ENCODE peak calls at places on chromosomes 6 and 20, in nine cellular contexts. One of them, this sample, is unnamed. For H3K36me3, the result is how much of the 10 kb centered on the place peaks cover.

GRCh38 chr20:60228255-60228654 is 270.0 kb downstream of the CDH26 start:
- DNase-seq in CD8-positive, alpha-beta T cell: no peak
- DNase-seq in uterus: no peak
- DNase-seq in stomach: no peak
- DNase-seq in fibroblast of lung: no peak
- DNase-seq in brain microvascular endothelial cell: no peak
- DNase-seq in cardiac muscle cell: no peak
- DNase-seq in heart right ventricle: no peak
- DNase-seq in esophagus squamous epithelium: no peak
- DNase-seq in this sample: no peak

GRCh38 chr20:50339196-50339901 is 148.7 kb downstream of the CEBPB start:
- DNase-seq in heart right ventricle: no peak
- DNase-seq in esophagus squamous epithelium: no peak
- DNase-seq in stomach: no peak
- DNase-seq in cardiac muscle cell: peak
- DNase-seq in brain microvascular endothelial cell: no peak
- DNase-seq in CD8-positive, alpha-beta T cell: no peak
- DNase-seq in fibroblast of lung: peak
- DNase-seq in uterus: peak
- DNase-seq in this sample: peak

GRCh38 chr6:88380083-88380482 is 213.9 kb upstream of the CNR1 start:
- DNase-seq in uterus: peak
- DNase-seq in stomach: no peak
- DNase-seq in heart right ventricle: peak
- DNase-seq in cardiac muscle cell: peak
- DNase-seq in fibroblast of lung: peak
- DNase-seq in esophagus squamous epithelium: no peak
- DNase-seq in brain microvascular endothelial cell: peak
- DNase-seq in CD8-positive, alpha-beta T cell: no peak
- DNase-seq in this sample: no peak

GRCh38 chr20:43925215-43925614 is 10.6 kb downstream of the TOX2 start:
- DNase-seq in brain microvascular endothelial cell: no peak
- DNase-seq in CD8-positive, alpha-beta T cell: peak
- DNase-seq in cardiac muscle cell: no peak
- DNase-seq in fibroblast of lung: no peak
- DNase-seq in stomach: no peak
- DNase-seq in esophagus squamous epithelium: no peak
- DNase-seq in heart right ventricle: no peak
- DNase-seq in uterus: no peak
- DNase-seq in this sample: no peak

GRCh38 chr6:36840471-36841461 is 1.5 kb upstream of the CPNE5 start:
- DNase-seq in esophagus squamous epithelium: no peak
- DNase-seq in brain microvascular endothelial cell: no peak
- DNase-seq in stomach: no peak
- DNase-seq in uterus: peak
- DNase-seq in cardiac muscle cell: peak
- DNase-seq in CD8-positive, alpha-beta T cell: peak
- DNase-seq in fibroblast of lung: no peak
- DNase-seq in heart right ventricle: peak
- DNase-seq in this sample: no peak

GRCh38 chr6:17762651-17763050 is 55.9 kb upstream of the NUP153 start:
- DNase-seq in stomach: no peak
- DNase-seq in cardiac muscle cell: no peak
- DNase-seq in CD8-positive, alpha-beta T cell: no peak
- DNase-seq in fibroblast of lung: no peak
- DNase-seq in heart right ventricle: no peak
- DNase-seq in uterus: no peak
- DNase-seq in brain microvascular endothelial cell: no peak
- DNase-seq in esophagus squamous epithelium: no peak
- DNase-seq in this sample: no peak

GRCh38 chr6:27545271-27546046 is 72.6 kb upstream of the ZNF184 start:
- DNase-seq in fibroblast of lung: peak
- DNase-seq in uterus: no peak
- DNase-seq in heart right ventricle: no peak
- DNase-seq in CD8-positive, alpha-beta T cell: no peak
- DNase-seq in brain microvascular endothelial cell: peak
- DNase-seq in cardiac muscle cell: peak
- DNase-seq in stomach: no peak
- DNase-seq in esophagus squamous epithelium: no peak
- DNase-seq in this sample: no peak

GRCh38 chr20:58310291-58310782 is 822 bp downstream of the RAB22A start:
- DNase-seq in CD8-positive, alpha-beta T cell: no peak
- DNase-seq in cardiac muscle cell: no peak
- DNase-seq in stomach: no peak
- DNase-seq in fibroblast of lung: peak
- DNase-seq in heart right ventricle: no peak
- DNase-seq in brain microvascular endothelial cell: no peak
- DNase-seq in uterus: no peak
- DNase-seq in esophagus squamous epithelium: no peak
- DNase-seq in this sample: no peak

GRCh38 chr6:107124934-107125348 is 9.6 kb upstream of the BEND3 start:
- DNase-seq in brain microvascular endothelial cell: no peak
- DNase-seq in cardiac muscle cell: no peak
- DNase-seq in CD8-positive, alpha-beta T cell: no peak
- DNase-seq in fibroblast of lung: no peak
- DNase-seq in uterus: no peak
- DNase-seq in esophagus squamous epithelium: no peak
- DNase-seq in heart right ventricle: no peak
- DNase-seq in stomach: no peak
- DNase-seq in this sample: no peak

GRCh38 chr6:117547688-117548621 is 54.4 kb downstream of the GOPC start:
- DNase-seq in CD8-positive, alpha-beta T cell: peak
- DNase-seq in heart right ventricle: peak
- DNase-seq in stomach: peak
- DNase-seq in cardiac muscle cell: peak
- DNase-seq in fibroblast of lung: peak
- DNase-seq in uterus: peak
- DNase-seq in esophagus squamous epithelium: no peak
- DNase-seq in brain microvascular endothelial cell: peak
- DNase-seq in this sample: no peak

GRCh38 chr20:25236450-25237304 is 11.2 kb upstream of the PYGB start:
- DNase-seq in stomach: no peak
- DNase-seq in CD8-positive, alpha-beta T cell: no peak
- DNase-seq in brain microvascular endothelial cell: no peak
- DNase-seq in heart right ventricle: no peak
- DNase-seq in esophagus squamous epithelium: no peak
- DNase-seq in uterus: no peak
- DNase-seq in cardiac muscle cell: no peak
- DNase-seq in fibroblast of lung: no peak
- DNase-seq in this sample: no peak

GRCh38 chr6:126312013-126312665 is 27.8 kb upstream of the CENPW start:
- DNase-seq in heart right ventricle: no peak
- DNase-seq in CD8-positive, alpha-beta T cell: no peak
- DNase-seq in esophagus squamous epithelium: no peak
- DNase-seq in uterus: no peak
- DNase-seq in cardiac muscle cell: peak
- DNase-seq in brain microvascular endothelial cell: no peak
- DNase-seq in fibroblast of lung: peak
- DNase-seq in stomach: no peak
- DNase-seq in this sample: no peak

GRCh38 chr6:33929575-33930288 is 125.9 kb upstream of the MLN start:
- DNase-seq in fibroblast of lung: no peak
- DNase-seq in cardiac muscle cell: no peak
- DNase-seq in uterus: no peak
- DNase-seq in brain microvascular endothelial cell: no peak
- DNase-seq in stomach: no peak
- DNase-seq in CD8-positive, alpha-beta T cell: no peak
- DNase-seq in esophagus squamous epithelium: no peak
- DNase-seq in heart right ventricle: peak
- DNase-seq in this sample: no peak

GRCh38 chr6:144935181-144935580 is 650.0 kb downstream of the UTRN start:
- DNase-seq in brain microvascular endothelial cell: no peak
- DNase-seq in uterus: no peak
- DNase-seq in heart right ventricle: no peak
- DNase-seq in stomach: no peak
- DNase-seq in CD8-positive, alpha-beta T cell: no peak
- DNase-seq in cardiac muscle cell: no peak
- DNase-seq in fibroblast of lung: no peak
- DNase-seq in esophagus squamous epithelium: no peak
- DNase-seq in this sample: no peak

GRCh38 chr6:42404494-42404893 is 47.2 kb downstream of the TRERF1 start:
- DNase-seq in CD8-positive, alpha-beta T cell: peak
- DNase-seq in brain microvascular endothelial cell: peak
- DNase-seq in fibroblast of lung: peak
- DNase-seq in esophagus squamous epithelium: no peak
- DNase-seq in heart right ventricle: no peak
- DNase-seq in uterus: peak
- DNase-seq in stomach: peak
- DNase-seq in cardiac muscle cell: peak
- DNase-seq in this sample: peak

GRCh38 chr6:31744422-31744821 is 4.6 kb downstream of the MSH5 start:
- DNase-seq in stomach: no peak
- DNase-seq in uterus: no peak
- DNase-seq in heart right ventricle: no peak
- DNase-seq in cardiac muscle cell: no peak
- DNase-seq in fibroblast of lung: no peak
- DNase-seq in esophagus squamous epithelium: no peak
- DNase-seq in CD8-positive, alpha-beta T cell: no peak
- DNase-seq in brain microvascular endothelial cell: no peak
- DNase-seq in this sample: no peak
- H3K36me3 ChIP-seq in stomach: under half
- H3K36me3 ChIP-seq in uterus: under half
- H3K36me3 ChIP-seq in heart right ventricle: under half
- H3K36me3 ChIP-seq in cardiac muscle cell: under half
- H3K36me3 ChIP-seq in fibroblast of lung: under half
- H3K36me3 ChIP-seq in esophagus squamous epithelium: under half
- H3K36me3 ChIP-seq in CD8-positive, alpha-beta T cell: under half
- H3K36me3 ChIP-seq in brain microvascular endothelial cell: under half
- H3K36me3 ChIP-seq in this sample: under half

GRCh38 chr6:1612902-1613301 is 3.2 kb downstream of the FOXC1 start:
- DNase-seq in CD8-positive, alpha-beta T cell: no peak
- DNase-seq in esophagus squamous epithelium: no peak
- DNase-seq in fibroblast of lung: peak
- DNase-seq in heart right ventricle: no peak
- DNase-seq in brain microvascular endothelial cell: peak
- DNase-seq in uterus: no peak
- DNase-seq in cardiac muscle cell: peak
- DNase-seq in stomach: no peak
- DNase-seq in this sample: no peak
- H3K4me3 ChIP-seq in CD8-positive, alpha-beta T cell: no peak
- H3K4me3 ChIP-seq in esophagus squamous epithelium: peak
- H3K4me3 ChIP-seq in fibroblast of lung: peak
- H3K4me3 ChIP-seq in heart right ventricle: peak
- H3K4me3 ChIP-seq in brain microvascular endothelial cell: peak
- H3K4me3 ChIP-seq in uterus: no peak
- H3K4me3 ChIP-seq in cardiac muscle cell: peak
- H3K4me3 ChIP-seq in stomach: no peak
- H3K4me3 ChIP-seq in this sample: peak

GRCh38 chr6:159756508-159756907 is 5.3 kb upstream of the ACAT2 start:
- DNase-seq in CD8-positive, alpha-beta T cell: no peak
- DNase-seq in heart right ventricle: no peak
- DNase-seq in uterus: no peak
- DNase-seq in cardiac muscle cell: no peak
- DNase-seq in brain microvascular endothelial cell: no peak
- DNase-seq in esophagus squamous epithelium: no peak
- DNase-seq in fibroblast of lung: no peak
- DNase-seq in stomach: no peak
- DNase-seq in this sample: no peak

GRCh38 chr6:159761135-159761872 is 541 bp upstream of the ACAT2 start:
- DNase-seq in heart right ventricle: peak
- DNase-seq in fibroblast of lung: peak
- DNase-seq in uterus: peak
- DNase-seq in esophagus squamous epithelium: no peak
- DNase-seq in brain microvascular endothelial cell: peak
- DNase-seq in cardiac muscle cell: peak
- DNase-seq in stomach: peak
- DNase-seq in CD8-positive, alpha-beta T cell: no peak
- DNase-seq in this sample: no peak

GRCh38 chr6:159759645-159760044 is 2.2 kb upstream of the ACAT2 start:
- DNase-seq in cardiac muscle cell: no peak
- DNase-seq in uterus: no peak
- DNase-seq in esophagus squamous epithelium: no peak
- DNase-seq in stomach: no peak
- DNase-seq in heart right ventricle: no peak
- DNase-seq in CD8-positive, alpha-beta T cell: no peak
- DNase-seq in fibroblast of lung: no peak
- DNase-seq in brain microvascular endothelial cell: no peak
- DNase-seq in this sample: no peak

GRCh38 chr6:159760602-159761057 is 1.2 kb upstream of the ACAT2 start:
- DNase-seq in heart right ventricle: no peak
- DNase-seq in fibroblast of lung: peak
- DNase-seq in uterus: no peak
- DNase-seq in stomach: no peak
- DNase-seq in esophagus squamous epithelium: no peak
- DNase-seq in CD8-positive, alpha-beta T cell: no peak
- DNase-seq in brain microvascular endothelial cell: peak
- DNase-seq in cardiac muscle cell: peak
- DNase-seq in this sample: no peak

DNA sequence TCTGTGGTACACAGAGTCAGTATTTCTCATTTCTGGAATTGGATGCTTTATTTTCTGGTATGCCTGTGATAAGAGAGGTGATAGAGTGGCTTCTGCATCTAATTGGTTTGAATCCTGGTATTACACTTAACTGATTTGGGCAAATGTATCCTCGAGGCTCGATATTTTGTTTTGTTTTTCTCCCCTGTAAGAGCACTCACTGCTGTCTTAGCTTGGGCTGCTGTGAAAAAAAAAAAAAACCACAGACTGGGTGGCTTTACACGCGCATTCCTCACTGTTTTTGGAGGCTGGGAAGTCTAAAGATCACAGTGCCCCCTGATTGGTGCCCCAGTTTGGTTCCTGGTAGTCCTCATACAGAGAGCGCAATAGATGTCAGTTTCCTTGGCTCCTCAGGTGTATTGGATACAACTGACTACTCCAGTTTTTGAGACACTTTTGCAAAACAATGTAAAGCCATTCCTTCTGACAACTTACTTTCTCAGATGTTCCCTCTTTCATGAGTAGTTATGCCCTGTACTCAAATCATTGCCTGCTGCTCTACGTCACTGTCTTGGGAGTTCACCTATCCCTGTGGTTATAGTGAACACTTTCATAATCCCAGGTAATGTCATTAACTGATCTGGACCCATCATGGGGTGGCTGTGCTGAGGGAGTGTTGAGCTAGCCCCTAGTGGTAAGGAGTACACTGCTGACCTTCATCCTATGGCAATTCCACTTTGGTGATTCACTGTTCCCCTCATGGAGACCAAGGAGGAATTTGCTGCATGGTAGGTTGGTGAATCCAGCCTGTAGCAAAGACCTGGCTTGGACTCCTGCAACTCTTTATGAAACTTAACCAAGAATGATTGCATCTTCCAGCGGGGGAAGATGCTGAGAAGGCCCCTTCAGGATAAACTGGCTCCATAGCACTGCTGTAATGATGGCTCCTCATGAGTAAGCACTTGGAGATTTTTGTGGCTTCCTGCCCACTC is 3.5 kb upstream of the ACAT2 start:
- DNase-seq in uterus: no peak
- DNase-seq in stomach: no peak
- DNase-seq in esophagus squamous epithelium: no peak
- DNase-seq in brain microvascular endothelial cell: peak
- DNase-seq in fibroblast of lung: peak
- DNase-seq in CD8-positive, alpha-beta T cell: no peak
- DNase-seq in cardiac muscle cell: peak
- DNase-seq in heart right ventricle: no peak
- DNase-seq in this sample: no peak
- TF ChIP-seq CTCF in uterus: no peak
- TF ChIP-seq CTCF in stomach: no peak
- TF ChIP-seq CTCF in esophagus squamous epithelium: no peak
- TF ChIP-seq CTCF in brain microvascular endothelial cell: peak
- TF ChIP-seq CTCF in fibroblast of lung: no peak
- TF ChIP-seq CTCF in CD8-positive, alpha-beta T cell: no peak
- TF ChIP-seq CTCF in cardiac muscle cell: peak
- TF ChIP-seq CTCF in heart right ventricle: no peak
- TF ChIP-seq CTCF in this sample: peak

GRCh38 chr20:62007127-62007647 is 58.5 kb downstream of the TAF4 start:
- DNase-seq in heart right ventricle: no peak
- DNase-seq in stomach: no peak
- DNase-seq in esophagus squamous epithelium: no peak
- DNase-seq in CD8-positive, alpha-beta T cell: no peak
- DNase-seq in fibroblast of lung: no peak
- DNase-seq in brain microvascular endothelial cell: no peak
- DNase-seq in uterus: no peak
- DNase-seq in cardiac muscle cell: no peak
- DNase-seq in this sample: no peak
- H3K36me3 ChIP-seq in heart right ventricle: half or more
- H3K36me3 ChIP-seq in stomach: half or more
- H3K36me3 ChIP-seq in esophagus squamous epithelium: half or more
- H3K36me3 ChIP-seq in CD8-positive, alpha-beta T cell: under half
- H3K36me3 ChIP-seq in fibroblast of lung: under half
- H3K36me3 ChIP-seq in brain microvascular endothelial cell: under half
- H3K36me3 ChIP-seq in uterus: under half
- H3K36me3 ChIP-seq in cardiac muscle cell: under half
- H3K36me3 ChIP-seq in this sample: under half

This sample was measured in BJ.